ENCODE peak calls at places on chromosomes 11 and 22, in eight cellular contexts. One of them, this sample, is unnamed.

GRCh38 chr11:67504950-67505561 is at the start of gene PITPNM1:
- DNase-seq in ovary: peak; percentile 71
- DNase-seq in lung: peak; percentile 76
- DNase-seq in GM23248: peak; percentile 69
- DNase-seq in upper lobe of right lung: peak; percentile 90
- DNase-seq in CD4-positive, alpha-beta T cell: peak; percentile 76
- DNase-seq in cardiac muscle cell: peak; percentile 68
- DNase-seq in prostate gland: peak; percentile 49
- DNase-seq in this sample: peak; percentile 67

GRCh38 chr11:106159846-106160245 is 82.4 kb downstream of the AASDHPPT start:
- DNase-seq in upper lobe of right lung: no peak
- DNase-seq in prostate gland: no peak
- DNase-seq in cardiac muscle cell: no peak
- DNase-seq in ovary: no peak
- DNase-seq in CD4-positive, alpha-beta T cell: no peak
- DNase-seq in lung: no peak
- DNase-seq in GM23248: peak; percentile 70
- DNase-seq in this sample: no peak

GRCh38 chr11:34604216-34604615 is 16.7 kb upstream of the EHF start:
- DNase-seq in GM23248: no peak
- DNase-seq in prostate gland: no peak
- DNase-seq in CD4-positive, alpha-beta T cell: no peak
- DNase-seq in lung: no peak
- DNase-seq in upper lobe of right lung: no peak
- DNase-seq in ovary: no peak
- DNase-seq in cardiac muscle cell: no peak
- DNase-seq in this sample: no peak

GRCh38 chr11:46597609-46598219 is 3.9 kb upstream of the AMBRA1 start:
- DNase-seq in GM23248: peak; percentile 70
- DNase-seq in prostate gland: no peak
- DNase-seq in CD4-positive, alpha-beta T cell: no peak
- DNase-seq in ovary: no peak
- DNase-seq in upper lobe of right lung: no peak
- DNase-seq in lung: no peak
- DNase-seq in cardiac muscle cell: no peak
- DNase-seq in this sample: no peak

GRCh38 chr22:37105154-37105553 is 4.4 kb downstream of the TMPRSS6 start:
- DNase-seq in CD4-positive, alpha-beta T cell: no peak
- DNase-seq in lung: no peak
- DNase-seq in cardiac muscle cell: no peak
- DNase-seq in ovary: no peak
- DNase-seq in upper lobe of right lung: no peak
- DNase-seq in prostate gland: no peak
- DNase-seq in GM23248: no peak
- DNase-seq in this sample: no peak

GRCh38 chr11:74538680-74539079 is 45.2 kb upstream of the LIPT2 start:
- DNase-seq in upper lobe of right lung: no peak
- DNase-seq in GM23248: peak; percentile 44
- DNase-seq in CD4-positive, alpha-beta T cell: no peak
- DNase-seq in prostate gland: no peak
- DNase-seq in lung: no peak
- DNase-seq in ovary: no peak
- DNase-seq in cardiac muscle cell: no peak
- DNase-seq in this sample: no peak

GRCh38 chr22:29824677-29825076 is 13.4 kb downstream of the ASCC2 start:
- DNase-seq in ovary: peak; percentile 49
- DNase-seq in prostate gland: no peak
- DNase-seq in GM23248: no peak
- DNase-seq in lung: no peak
- DNase-seq in cardiac muscle cell: no peak
- DNase-seq in CD4-positive, alpha-beta T cell: no peak
- DNase-seq in upper lobe of right lung: no peak
- DNase-seq in this sample: peak; percentile 57

GRCh38 chr11:45560153-45560934 is 105.1 kb downstream of the CHST1 start:
- DNase-seq in CD4-positive, alpha-beta T cell: no peak
- DNase-seq in cardiac muscle cell: peak; percentile 11
- DNase-seq in lung: no peak
- DNase-seq in GM23248: no peak
- DNase-seq in prostate gland: no peak
- DNase-seq in upper lobe of right lung: no peak
- DNase-seq in ovary: no peak
- DNase-seq in this sample: no peak

GRCh38 chr11:3859373-3859881 is 4.0 kb downstream of the STIM1 start:
- DNase-seq in lung: no peak
- DNase-seq in prostate gland: no peak
- DNase-seq in ovary: no peak
- DNase-seq in upper lobe of right lung: no peak
- DNase-seq in CD4-positive, alpha-beta T cell: no peak
- DNase-seq in cardiac muscle cell: peak; percentile 82
- DNase-seq in GM23248: no peak
- DNase-seq in this sample: peak; percentile 50

GRCh38 chr22:39134366-39135091 is 18.0 kb downstream of the CBX7 start:
- DNase-seq in prostate gland: no peak
- DNase-seq in cardiac muscle cell: no peak
- DNase-seq in GM23248: no peak
- DNase-seq in upper lobe of right lung: no peak
- DNase-seq in CD4-positive, alpha-beta T cell: no peak
- DNase-seq in lung: no peak
- DNase-seq in ovary: no peak
- DNase-seq in this sample: no peak

GRCh38 chr22:48749555-48750227 is 1078.0 kb downstream of the BRD1 start:
- DNase-seq in upper lobe of right lung: no peak
- DNase-seq in CD4-positive, alpha-beta T cell: no peak
- DNase-seq in prostate gland: no peak
- DNase-seq in lung: peak; percentile 21
- DNase-seq in cardiac muscle cell: no peak
- DNase-seq in GM23248: no peak
- DNase-seq in ovary: no peak
- DNase-seq in this sample: no peak

GRCh38 chr22:48748860-48749554 is 1078.7 kb downstream of the BRD1 start:
- DNase-seq in GM23248: no peak
- DNase-seq in lung: peak; percentile 17
- DNase-seq in upper lobe of right lung: no peak
- DNase-seq in cardiac muscle cell: no peak
- DNase-seq in prostate gland: peak; percentile 2
- DNase-seq in CD4-positive, alpha-beta T cell: no peak
- DNase-seq in ovary: no peak
- DNase-seq in this sample: no peak

GRCh38 chr22:48746789-48747425 is 1080.8 kb downstream of the BRD1 start:
- DNase-seq in upper lobe of right lung: no peak
- DNase-seq in ovary: no peak
- DNase-seq in prostate gland: peak; percentile 2
- DNase-seq in GM23248: no peak
- DNase-seq in CD4-positive, alpha-beta T cell: no peak
- DNase-seq in lung: peak; percentile 25
- DNase-seq in cardiac muscle cell: no peak
- DNase-seq in this sample: no peak

GRCh38 chr22:48750282-48750681 is 1077.4 kb downstream of the BRD1 start:
- DNase-seq in CD4-positive, alpha-beta T cell: no peak
- DNase-seq in upper lobe of right lung: no peak
- DNase-seq in cardiac muscle cell: no peak
- DNase-seq in ovary: no peak
- DNase-seq in lung: peak; percentile 26
- DNase-seq in GM23248: no peak
- DNase-seq in prostate gland: no peak
- DNase-seq in this sample: no peak

GRCh38 chr22:48748113-48748859 is 1079.4 kb downstream of the BRD1 start:
- DNase-seq in prostate gland: peak; percentile 2
- DNase-seq in cardiac muscle cell: no peak
- DNase-seq in lung: peak; percentile 26
- DNase-seq in CD4-positive, alpha-beta T cell: no peak
- DNase-seq in ovary: no peak
- DNase-seq in GM23248: no peak
- DNase-seq in upper lobe of right lung: peak; percentile 44
- DNase-seq in this sample: no peak
- H3K9me3 ChIP-seq in prostate gland: no peaks in the 10 kb centered on the region
- H3K9me3 ChIP-seq in cardiac muscle cell: no peaks in the 10 kb centered on the region
- H3K9me3 ChIP-seq in lung: no peaks in the 10 kb centered on the region
- H3K9me3 ChIP-seq in CD4-positive, alpha-beta T cell: no peaks in the 10 kb centered on the region
- H3K9me3 ChIP-seq in ovary: no peaks in the 10 kb centered on the region
- H3K9me3 ChIP-seq in GM23248: no peaks in the 10 kb centered on the region
- H3K9me3 ChIP-seq in upper lobe of right lung: no peaks in the 10 kb centered on the region
- H3K9me3 ChIP-seq in this sample: no peaks in the 10 kb centered on the region

DNA sequence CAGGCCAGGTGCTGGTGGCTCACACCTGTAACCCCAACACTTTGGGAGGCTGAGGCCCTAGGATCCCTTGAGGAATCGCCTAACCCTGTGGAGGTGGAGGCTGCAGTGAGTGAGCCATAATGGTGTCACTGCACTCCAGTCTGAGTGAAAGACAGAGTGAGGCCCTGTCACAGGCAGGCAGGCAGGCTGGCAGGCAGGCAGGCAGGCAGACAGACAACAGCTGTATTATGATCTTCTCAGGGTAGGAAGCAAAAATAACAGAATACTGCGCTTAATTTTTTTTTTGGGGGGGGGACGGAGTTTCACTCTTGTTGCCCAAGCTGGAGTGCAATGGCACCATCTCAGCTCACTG is 3901.6 kb upstream of the OR11H1 start:
- DNase-seq in prostate gland: no peak
- DNase-seq in upper lobe of right lung: peak; percentile 59
- DNase-seq in cardiac muscle cell: no peak
- DNase-seq in GM23248: no peak
- DNase-seq in CD4-positive, alpha-beta T cell: no peak
- DNase-seq in lung: no peak
- DNase-seq in ovary: no peak
- DNase-seq in this sample: no peak
- H3K9me3 ChIP-seq in prostate gland: no peaks in the 10 kb centered on the region
- H3K9me3 ChIP-seq in upper lobe of right lung: peaks cover 20% of the 10 kb centered on the region
- H3K9me3 ChIP-seq in cardiac muscle cell: peaks cover 23% of the 10 kb centered on the region
- H3K9me3 ChIP-seq in GM23248: no peaks in the 10 kb centered on the region
- H3K9me3 ChIP-seq in CD4-positive, alpha-beta T cell: peaks cover 35% of the 10 kb centered on the region
- H3K9me3 ChIP-seq in lung: no peaks in the 10 kb centered on the region
- H3K9me3 ChIP-seq in ovary: no peaks in the 10 kb centered on the region
- H3K9me3 ChIP-seq in this sample: no peaks in the 10 kb centered on the region

GRCh38 chr22:49503896-49504521 is 323.7 kb downstream of the BRD1 start:
- DNase-seq in prostate gland: no peak
- DNase-seq in lung: no peak
- DNase-seq in upper lobe of right lung: no peak
- DNase-seq in cardiac muscle cell: no peak
- DNase-seq in ovary: no peak
- DNase-seq in CD4-positive, alpha-beta T cell: no peak
- DNase-seq in GM23248: no peak
- DNase-seq in this sample: no peak
- H3K9me3 ChIP-seq in prostate gland: no peaks in the 10 kb centered on the region
- H3K9me3 ChIP-seq in lung: no peaks in the 10 kb centered on the region
- H3K9me3 ChIP-seq in upper lobe of right lung: no peaks in the 10 kb centered on the region
- H3K9me3 ChIP-seq in cardiac muscle cell: no peaks in the 10 kb centered on the region
- H3K9me3 ChIP-seq in ovary: no peaks in the 10 kb centered on the region
- H3K9me3 ChIP-seq in CD4-positive, alpha-beta T cell: no peaks in the 10 kb centered on the region
- H3K9me3 ChIP-seq in GM23248: no peaks in the 10 kb centered on the region
- H3K9me3 ChIP-seq in this sample: no peaks in the 10 kb centered on the region

DNA sequence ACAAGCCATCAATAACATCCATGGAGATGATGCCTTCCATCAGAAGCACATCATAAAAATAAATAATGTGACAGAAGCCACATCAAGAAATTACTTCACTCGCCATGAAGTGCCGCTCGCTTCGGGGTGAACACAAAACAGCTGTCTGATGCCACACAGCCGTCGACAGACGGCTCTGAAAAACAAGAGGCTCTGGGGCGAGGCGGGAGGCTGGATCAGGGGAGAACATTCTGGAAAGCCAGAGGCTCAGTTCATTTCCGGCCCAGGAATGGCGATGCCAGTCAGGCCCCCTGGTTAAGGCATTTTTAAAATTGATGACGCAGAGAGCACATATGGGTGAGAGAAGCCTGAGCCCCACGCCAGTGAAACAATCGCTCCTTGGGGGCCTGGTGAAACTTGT is 805.3 kb downstream of the TBC1D22A start:
- DNase-seq in upper lobe of right lung: peak; percentile 51
- DNase-seq in lung: no peak
- DNase-seq in CD4-positive, alpha-beta T cell: no peak
- DNase-seq in GM23248: no peak
- DNase-seq in prostate gland: no peak
- DNase-seq in ovary: no peak
- DNase-seq in cardiac muscle cell: no peak
- DNase-seq in this sample: no peak
- H3K9me3 ChIP-seq in upper lobe of right lung: no peaks in the 10 kb centered on the region
- H3K9me3 ChIP-seq in lung: no peaks in the 10 kb centered on the region
- H3K9me3 ChIP-seq in CD4-positive, alpha-beta T cell: no peaks in the 10 kb centered on the region
- H3K9me3 ChIP-seq in GM23248: no peaks in the 10 kb centered on the region
- H3K9me3 ChIP-seq in prostate gland: no peaks in the 10 kb centered on the region
- H3K9me3 ChIP-seq in ovary: no peaks in the 10 kb centered on the region
- H3K9me3 ChIP-seq in cardiac muscle cell: no peaks in the 10 kb centered on the region
- H3K9me3 ChIP-seq in this sample: no peaks in the 10 kb centered on the region

DNA sequence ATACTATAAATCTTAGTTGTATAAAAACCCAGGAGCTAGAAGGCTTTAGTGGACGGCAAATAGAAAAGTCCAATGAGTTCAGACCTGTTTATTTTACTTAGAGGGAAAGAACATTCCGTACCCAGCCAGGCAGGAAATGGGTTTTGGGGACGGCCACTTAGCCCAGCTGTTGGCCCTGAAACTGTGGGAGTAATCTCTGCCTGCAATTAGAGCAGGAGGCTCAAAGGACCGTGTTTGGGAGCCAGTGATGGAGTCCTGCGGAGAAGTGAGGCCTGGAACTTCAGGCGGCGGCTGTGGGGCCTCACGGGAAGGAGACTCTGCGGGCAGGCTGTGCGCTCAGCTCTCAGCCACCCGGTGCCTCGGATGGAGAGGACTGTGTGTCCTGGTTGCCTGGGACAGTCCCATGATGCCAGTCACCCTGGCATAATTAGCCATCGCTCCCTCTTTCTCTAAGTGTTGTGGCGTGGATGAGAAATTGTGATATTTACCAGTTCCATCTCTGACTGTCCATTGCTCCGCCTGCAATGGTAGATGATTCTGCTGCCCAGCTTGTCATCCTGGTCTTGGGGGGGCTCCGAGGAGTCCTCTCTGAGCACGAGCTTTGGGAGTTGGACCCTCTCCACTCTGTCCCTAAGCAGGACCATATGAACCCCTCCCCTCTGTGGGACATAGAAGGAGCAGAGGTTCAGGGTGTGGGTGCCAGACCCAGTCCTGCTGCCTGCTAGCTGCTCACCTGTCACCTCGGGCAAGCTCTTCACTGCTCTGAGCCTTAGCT is 530.3 kb downstream of the TBC1D22A start:
- DNase-seq in GM23248: no peak
- DNase-seq in cardiac muscle cell: no peak
- DNase-seq in prostate gland: peak; percentile 60
- DNase-seq in CD4-positive, alpha-beta T cell: no peak
- DNase-seq in lung: no peak
- DNase-seq in ovary: peak; percentile 61
- DNase-seq in upper lobe of right lung: no peak
- DNase-seq in this sample: peak; percentile 83
- H3K9me3 ChIP-seq in GM23248: no peaks in the 10 kb centered on the region
- H3K9me3 ChIP-seq in cardiac muscle cell: no peaks in the 10 kb centered on the region
- H3K9me3 ChIP-seq in prostate gland: no peaks in the 10 kb centered on the region
- H3K9me3 ChIP-seq in CD4-positive, alpha-beta T cell: no peaks in the 10 kb centered on the region
- H3K9me3 ChIP-seq in lung: no peaks in the 10 kb centered on the region
- H3K9me3 ChIP-seq in ovary: no peaks in the 10 kb centered on the region
- H3K9me3 ChIP-seq in upper lobe of right lung: no peaks in the 10 kb centered on the region
- H3K9me3 ChIP-seq in this sample: no peaks in the 10 kb centered on the region